ENCODE peak calls at places on chromosomes 1 and 21, in four cellular contexts. One of them, this sample, is unnamed.

GRCh38 chr1:231918239-231919015 is 291.8 kb downstream of the DISC1 start:
- DNase-seq in chondrocyte: no peak
- DNase-seq in SK-MEL-5: no peak
- DNase-seq in psoas muscle: no peak
- DNase-seq in this sample: no peak

GRCh38 chr1:33349081-33349759 is 28.3 kb upstream of the A3GALT2 start:
- DNase-seq in chondrocyte: no peak
- DNase-seq in psoas muscle: peak; percentile 82
- DNase-seq in SK-MEL-5: peak; percentile 38
- DNase-seq in this sample: peak; percentile 40

GRCh38 chr1:41495171-41495948 is 10.9 kb upstream of the EDN2 start:
- DNase-seq in SK-MEL-5: peak; percentile 35
- DNase-seq in psoas muscle: peak; percentile 72
- DNase-seq in chondrocyte: no peak
- DNase-seq in this sample: peak; percentile 45

GRCh38 chr21:44065428-44065827 is 41.8 kb upstream of the PWP2 start:
- DNase-seq in chondrocyte: no peak
- DNase-seq in psoas muscle: no peak
- DNase-seq in SK-MEL-5: no peak
- DNase-seq in this sample: no peak

GRCh38 chr1:201917362-201918033 is 28.8 kb downstream of the SHISA4 start:
- DNase-seq in psoas muscle: peak; percentile 46
- DNase-seq in chondrocyte: no peak
- DNase-seq in SK-MEL-5: no peak
- DNase-seq in this sample: peak; percentile 80

GRCh38 chr1:209746469-209747269 is 9.2 kb upstream of the TRAF3IP3 start:
- DNase-seq in SK-MEL-5: peak; percentile 13
- DNase-seq in chondrocyte: no peak
- DNase-seq in psoas muscle: no peak
- DNase-seq in this sample: no peak

GRCh38 chr1:21706151-21706835 is 37.1 kb upstream of the RAP1GAP start:
- DNase-seq in SK-MEL-5: peak; percentile 97
- DNase-seq in psoas muscle: no peak
- DNase-seq in chondrocyte: no peak
- DNase-seq in this sample: no peak

GRCh38 chr21:27422435-27422834 is 455.5 kb upstream of the ADAMTS5 start:
- DNase-seq in psoas muscle: no peak
- DNase-seq in SK-MEL-5: no peak
- DNase-seq in chondrocyte: no peak
- DNase-seq in this sample: no peak

GRCh38 chr1:229229721-229230135 is 41.2 kb upstream of the RAB4A start:
- DNase-seq in psoas muscle: peak; percentile 81
- DNase-seq in chondrocyte: no peak
- DNase-seq in SK-MEL-5: peak; percentile 62
- DNase-seq in this sample: no peak

GRCh38 chr1:229753764-229754553 is 127.9 kb downstream of the URB2 start:
- DNase-seq in SK-MEL-5: no peak
- DNase-seq in psoas muscle: no peak
- DNase-seq in chondrocyte: no peak
- DNase-seq in this sample: no peak

GRCh38 chr1:11138952-11139351 is 39.3 kb upstream of the EXOSC10 start:
- DNase-seq in chondrocyte: no peak
- DNase-seq in psoas muscle: no peak
- DNase-seq in SK-MEL-5: no peak
- DNase-seq in this sample: peak; percentile 51

GRCh38 chr1:29688477-29689365 is 452.4 kb downstream of the PTPRU start:
- DNase-seq in psoas muscle: peak; percentile 26
- DNase-seq in SK-MEL-5: no peak
- DNase-seq in chondrocyte: no peak
- DNase-seq in this sample: peak; percentile 56

GRCh38 chr1:25566730-25567341 is 23.4 kb downstream of the LDLRAP1 start:
- DNase-seq in chondrocyte: no peak
- DNase-seq in psoas muscle: peak; percentile 94
- DNase-seq in SK-MEL-5: no peak
- DNase-seq in this sample: no peak

GRCh38 chr1:92839442-92839841 is 7.6 kb downstream of the RPL5 start:
- DNase-seq in SK-MEL-5: no peak
- DNase-seq in psoas muscle: no peak
- DNase-seq in chondrocyte: no peak
- DNase-seq in this sample: no peak

GRCh38 chr21:36589352-36589971 is 109.5 kb upstream of the SIM2 start:
- DNase-seq in chondrocyte: no peak
- DNase-seq in SK-MEL-5: peak; percentile 76
- DNase-seq in psoas muscle: peak; percentile 72
- DNase-seq in this sample: peak; percentile 36

GRCh38 chr1:106944721-106945120 is 111.8 kb upstream of the PRMT6 start:
- DNase-seq in SK-MEL-5: no peak
- DNase-seq in chondrocyte: no peak
- DNase-seq in psoas muscle: no peak
- DNase-seq in this sample: no peak

GRCh38 chr1:208820600-208821232 is 576.5 kb upstream of the PLXNA2 start:
- DNase-seq in chondrocyte: no peak
- DNase-seq in SK-MEL-5: no peak
- DNase-seq in psoas muscle: no peak
- DNase-seq in this sample: no peak

GRCh38 chr1:201282216-201282615 is 1.1 kb upstream of the PKP1 start:
- DNase-seq in chondrocyte: no peak
- DNase-seq in psoas muscle: no peak
- DNase-seq in SK-MEL-5: no peak
- DNase-seq in this sample: no peak

GRCh38 chr1:228836427-228836826 is 101.1 kb downstream of the RHOU start:
- DNase-seq in SK-MEL-5: no peak
- DNase-seq in psoas muscle: no peak
- DNase-seq in chondrocyte: no peak
- DNase-seq in this sample: no peak

GRCh38 chr1:203521071-203521794 is 27.3 kb downstream of the OPTC start:
- DNase-seq in psoas muscle: no peak
- DNase-seq in chondrocyte: no peak
- DNase-seq in SK-MEL-5: no peak
- DNase-seq in this sample: no peak

GRCh38 chr1:2317230-2318065 is 73.9 kb downstream of the MORN1 start:
- DNase-seq in SK-MEL-5: no peak
- DNase-seq in chondrocyte: no peak
- DNase-seq in psoas muscle: no peak
- DNase-seq in this sample: no peak

GRCh38 chr21:37658994-37659458 is 257.2 kb downstream of the KCNJ6 start:
- DNase-seq in chondrocyte: no peak
- DNase-seq in psoas muscle: no peak
- DNase-seq in SK-MEL-5: no peak
- DNase-seq in this sample: peak; percentile 95

GRCh38 chr1:69191280-69191679 is 376.4 kb upstream of the LRRC7 start:
- DNase-seq in chondrocyte: no peak
- DNase-seq in psoas muscle: no peak
- DNase-seq in SK-MEL-5: no peak
- DNase-seq in this sample: no peak

GRCh38 chr1:24980836-24981631 is 51.0 kb upstream of the RUNX3 start:
- DNase-seq in chondrocyte: peak; percentile 59
- DNase-seq in SK-MEL-5: no peak
- DNase-seq in psoas muscle: peak; percentile 30
- DNase-seq in this sample: no peak

GRCh38 chr1:31776032-31776431 is 11.9 kb upstream of the ADGRB2 start:
- DNase-seq in psoas muscle: no peak
- DNase-seq in SK-MEL-5: no peak
- DNase-seq in chondrocyte: no peak
- DNase-seq in this sample: no peak

GRCh38 chr1:179831225-179831624 is 46.4 kb downstream of the TOR1AIP2 start:
- DNase-seq in psoas muscle: no peak
- DNase-seq in SK-MEL-5: no peak
- DNase-seq in chondrocyte: no peak
- DNase-seq in this sample: no peak

GRCh38 chr1:228299211-228299610 is 91.4 kb downstream of the OBSCN start:
- DNase-seq in SK-MEL-5: no peak
- DNase-seq in chondrocyte: no peak
- DNase-seq in psoas muscle: no peak
- DNase-seq in this sample: no peak

GRCh38 chr1:113388017-113388620 is 2.2 kb upstream of the MAGI3 start:
- DNase-seq in SK-MEL-5: no peak
- DNase-seq in chondrocyte: no peak
- DNase-seq in psoas muscle: no peak
- DNase-seq in this sample: no peak

GRCh38 chr21:44062380-44062779 is 44.8 kb upstream of the PWP2 start:
- DNase-seq in SK-MEL-5: no peak
- DNase-seq in chondrocyte: no peak
- DNase-seq in psoas muscle: no peak
- DNase-seq in this sample: no peak

GRCh38 chr1:77509898-77510297 is 172.6 kb downstream of the ZZZ3 start:
- DNase-seq in chondrocyte: no peak
- DNase-seq in SK-MEL-5: no peak
- DNase-seq in psoas muscle: no peak
- DNase-seq in this sample: no peak

GRCh38 chr1:151710187-151710586 is 6.4 kb downstream of the CELF3 start:
- DNase-seq in SK-MEL-5: peak; percentile 55
- DNase-seq in psoas muscle: no peak
- DNase-seq in chondrocyte: no peak
- DNase-seq in this sample: no peak

GRCh38 chr1:229896306-229896705 is 170.7 kb upstream of the GALNT2 start:
- DNase-seq in SK-MEL-5: no peak
- DNase-seq in chondrocyte: no peak
- DNase-seq in psoas muscle: no peak
- DNase-seq in this sample: no peak

This sample was measured in endothelial cell of umbilical vein.